ENCODE peak calls at places on chromosomes 4 and X, in ten cellular contexts. T is Caco-2; Z is colonic mucosa; S is CD8-positive, alpha-beta memory T cell; H is BJ; O is cardiac fibroblast; E is left lung; X is H7; W is HFF-Myc; Y is stomach. N is an unnamed sample.

GRCh38 chrX:115602729-115603389 is 41.9 kb downstream of the PLS3 start:
- DNase-seq in T (no peak), Z (no peak), S (no peak), H (no peak), O (peak; percentile 43), E (no peak), X (no peak), W (no peak), Y (no peak), N (no peak)

GRCh38 chr4:15738877-15739276 is 36.0 kb downstream of the BST1 start:
- DNase-seq in T (no peak), Z (no peak), S (no peak), H (no peak), O (no peak), E (no peak), X (no peak), W (no peak), Y (no peak), N (no peak)

GRCh38 chr4:15575951-15576350 is 79.2 kb downstream of the FBXL5 start:
- DNase-seq in T (no peak), Z (no peak), S (no peak), H (no peak), O (no peak), E (no peak), X (no peak), W (no peak), Y (no peak), N (no peak)

GRCh38 chr4:101198741-101199339 is 148.5 kb downstream of the PPP3CA start:
- DNase-seq in T (no peak), Z (no peak), S (no peak), H (no peak), O (no peak), E (no peak), X (no peak), W (no peak), Y (no peak), N (no peak)

GRCh38 chr4:62003695-62004094 is 803.6 kb downstream of the ADGRL3 start:
- DNase-seq in T (no peak), Z (no peak), S (no peak), H (no peak), O (no peak), E (no peak), X (no peak), W (no peak), Y (no peak), N (no peak)

GRCh38 chr4:55184600-55185523 is 59.5 kb upstream of the KDR start:
- DNase-seq in T (peak; percentile 43), Z (peak; percentile 66), S (no peak), H (no peak), O (peak; percentile 70), E (no peak), X (peak; percentile 28), W (no peak), Y (peak; percentile 29), N (no peak)

GRCh38 chrX:24963823-24964222 is 51.9 kb downstream of the ARX start:
- DNase-seq in T (no peak), Z (no peak), S (no peak), H (no peak), O (no peak), E (no peak), X (peak; percentile 26), W (no peak), Y (no peak), N (no peak)

GRCh38 chr4:22986262-22986661 is 293.5 kb downstream of the GBA3 start:
- DNase-seq in T (no peak), Z (no peak), S (no peak), H (no peak), O (no peak), E (no peak), X (no peak), W (no peak), Y (no peak), N (no peak)

GRCh38 chrX:121931567-121931966 is 884.2 kb downstream of the GLUD2 start:
- DNase-seq in T (no peak), Z (no peak), S (no peak), H (no peak), O (no peak), E (no peak), X (no peak), W (no peak), Y (no peak), N (no peak)

GRCh38 chr4:83112239-83112638 is 2.3 kb downstream of the PLAC8 start:
- DNase-seq in T (no peak), Z (no peak), S (peak; percentile 17), H (no peak), O (no peak), E (no peak), X (no peak), W (no peak), Y (no peak), N (no peak)

GRCh38 chr4:145870155-145871020 is 68.2 kb downstream of the ZNF827 start:
- DNase-seq in T (no peak), Z (no peak), S (no peak), H (no peak), O (no peak), E (no peak), X (no peak), W (no peak), Y (no peak), N (no peak)

GRCh38 chrX:13694359-13694758 is 5.4 kb downstream of the RAB9A start:
- DNase-seq in T (no peak), Z (no peak), S (no peak), H (no peak), O (no peak), E (no peak), X (no peak), W (no peak), Y (no peak), N (no peak)
- H3K4me3 ChIP-seq in T (no peak overlapping the region), Z (no peak overlapping the region), S (no peak overlapping the region), H (no peak overlapping the region), O (no peak overlapping the region), E (no peak overlapping the region), X (no peak overlapping the region), W (no peak overlapping the region), Y (no peak overlapping the region), N (no peak overlapping the region)

DNA sequence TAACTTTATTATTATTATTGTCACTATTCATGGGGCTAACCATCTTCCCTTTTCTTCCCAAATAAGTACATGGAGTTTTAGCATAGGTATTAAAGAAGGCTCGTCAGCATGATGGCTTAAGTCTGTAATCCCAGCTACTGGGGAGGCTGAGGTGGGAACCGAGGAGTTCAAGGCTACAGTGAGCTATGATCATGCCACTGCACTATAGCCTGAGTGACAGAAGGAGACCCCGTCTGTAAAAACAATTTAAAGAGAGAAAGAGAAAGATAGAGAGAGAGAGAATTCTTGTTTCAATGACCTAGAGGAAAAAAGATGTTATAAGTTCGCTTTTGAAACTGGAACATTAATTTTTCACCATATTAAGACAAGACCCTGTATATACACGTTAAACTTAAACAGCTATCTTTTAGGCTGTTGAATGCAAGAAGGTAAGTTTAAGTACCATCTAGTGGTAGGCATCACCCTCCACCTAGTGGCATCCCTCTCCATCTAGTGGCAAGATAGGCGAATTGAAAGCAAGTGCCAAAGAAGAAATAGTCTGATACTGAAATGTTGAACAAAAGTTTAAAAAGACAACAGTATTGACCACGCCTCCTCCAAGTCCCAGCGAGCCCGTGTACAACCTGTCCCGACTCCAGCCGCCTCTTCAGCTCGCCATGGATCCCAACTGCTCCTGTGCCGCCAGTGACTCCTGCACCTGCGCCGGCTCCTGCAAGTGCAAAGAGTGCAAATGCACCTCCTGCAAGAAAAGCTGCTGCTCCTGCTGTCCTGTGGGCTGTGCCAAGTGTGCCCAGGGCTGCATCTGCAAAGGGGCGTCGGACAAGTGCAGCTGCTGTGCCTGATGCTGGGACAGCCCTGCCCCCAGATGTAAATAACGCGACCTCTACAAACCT is 26.0 kb upstream of the YTHDC1 start:
- DNase-seq in T (peak; percentile 65), Z (peak; percentile 55), S (peak; percentile 58), H (peak; percentile 9), O (peak; percentile 72), E (no peak), X (peak; percentile 75), W (no peak), Y (no peak), N (no peak)
- H3K4me3 ChIP-seq in T (peak overlapping the region; percentile 50), Z (no peak overlapping the region), S (peak overlapping the region; percentile 46), H (peak overlapping the region; percentile 0), O (no peak overlapping the region), E (no peak overlapping the region), X (peak overlapping the region; percentile 21), W (no peak overlapping the region), Y (no peak overlapping the region), N (peak overlapping the region; percentile 41)

GRCh38 chrX:53362439-53362838 is 60.0 kb downstream of the SMC1A start:
- DNase-seq in T (no peak), Z (no peak), S (peak; percentile 13), H (no peak), O (no peak), E (no peak), X (no peak), W (no peak), Y (no peak), N (no peak)
- H3K4me3 ChIP-seq in T (no peak overlapping the region), Z (no peak overlapping the region), S (no peak overlapping the region), H (no peak overlapping the region), O (no peak overlapping the region), E (no peak overlapping the region), X (no peak overlapping the region), W (no peak overlapping the region), Y (no peak overlapping the region), N (no peak overlapping the region)

DNA sequence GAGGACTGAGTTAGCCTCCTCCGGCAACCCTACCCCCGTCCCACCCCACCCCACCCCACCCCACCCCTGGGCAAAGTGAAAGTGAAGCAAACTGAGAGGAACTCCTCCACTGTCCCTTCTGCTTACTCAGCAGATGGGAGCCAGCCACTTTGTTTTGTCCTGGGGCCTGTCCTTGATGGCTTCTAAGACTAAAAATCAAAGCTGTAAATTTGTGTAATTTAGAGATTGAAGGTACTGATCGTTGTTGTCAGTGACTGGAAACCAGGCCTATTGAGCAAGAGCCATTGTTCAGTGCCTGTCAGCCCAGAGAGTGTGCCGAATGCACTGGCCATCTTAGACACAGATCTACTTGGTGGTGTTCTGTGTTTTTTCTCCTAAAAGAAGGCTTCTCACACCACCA is 161.9 kb downstream of the CBR4 start:
- DNase-seq in T (no peak), Z (no peak), S (no peak), H (no peak), O (peak; percentile 59), E (no peak), X (no peak), W (no peak), Y (no peak), N (no peak)
- H3K4me3 ChIP-seq in T (no peak overlapping the region), Z (no peak overlapping the region), S (no peak overlapping the region), H (peak overlapping the region; percentile 15), O (peak overlapping the region; percentile 19), E (peak overlapping the region; percentile 14), X (no peak overlapping the region), W (peak overlapping the region; percentile 21), Y (peak overlapping the region; percentile 13), N (peak overlapping the region; percentile 64)

DNA sequence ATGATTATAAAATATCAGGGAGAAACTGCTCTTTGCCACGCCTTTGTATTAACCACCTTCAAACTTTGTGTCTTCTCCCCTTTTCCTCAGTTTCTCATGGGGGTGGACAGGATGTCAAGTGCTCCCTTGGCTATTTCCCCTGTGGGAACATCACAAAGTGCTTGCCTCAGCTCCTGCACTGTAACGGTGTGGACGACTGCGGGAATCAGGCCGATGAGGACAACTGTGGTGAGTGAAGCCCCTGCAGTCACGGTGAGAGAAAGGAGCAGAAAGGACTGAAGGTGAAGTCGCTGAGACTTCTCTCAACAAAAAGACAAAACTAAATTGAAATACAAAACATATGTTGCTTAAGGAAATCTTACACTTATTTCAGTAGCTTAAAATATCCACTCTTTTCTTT is 50.9 kb downstream of the RXFP1 start:
- DNase-seq in T (no peak), Z (no peak), S (no peak), H (no peak), O (no peak), E (no peak), X (no peak), W (no peak), Y (no peak), N (no peak)
- H3K4me3 ChIP-seq in T (no peak overlapping the region), Z (no peak overlapping the region), S (no peak overlapping the region), H (no peak overlapping the region), O (no peak overlapping the region), E (no peak overlapping the region), X (no peak overlapping the region), W (no peak overlapping the region), Y (no peak overlapping the region), N (no peak overlapping the region)

GRCh38 chr4:103915224-103915869 is 195.6 kb upstream of the TACR3 start:
- DNase-seq in T (no peak), Z (no peak), S (no peak), H (no peak), O (peak; percentile 38), E (no peak), X (no peak), W (no peak), Y (no peak), N (no peak)
- H3K4me3 ChIP-seq in T (no peak overlapping the region), Z (no peak overlapping the region), S (no peak overlapping the region), H (no peak overlapping the region), O (no peak overlapping the region), E (no peak overlapping the region), X (no peak overlapping the region), W (no peak overlapping the region), Y (no peak overlapping the region), N (no peak overlapping the region)